ENCODE peak calls at places on chromosomes 1 and 21, in four cellular contexts. T, J, Z and N are unnamed samples. For H3K36me3, the result is how much of the 10 kb centered on the place peaks cover.

GRCh38 chr21:24445517-24445916 is 1161.8 kb downstream of the MRPL39 start:
- DNase-seq in T (no peak), J (no peak), Z (no peak), N (no peak)

GRCh38 chr1:86515597-86515996 is 31.3 kb upstream of the CLCA4 start:
- DNase-seq in T (no peak), J (no peak), Z (no peak), N (no peak)

GRCh38 chr1:151805066-151805820 is at the start of gene LINGO4:
- DNase-seq in T (no peak), J (no peak), Z (no peak), N (no peak)

GRCh38 chr1:29650476-29650875 is 414.2 kb downstream of the PTPRU start:
- DNase-seq in T (no peak), J (peak), Z (no peak), N (no peak)

GRCh38 chr1:225812488-225813249 is 2.7 kb downstream of the EPHX1 start:
- DNase-seq in T (no peak), J (peak), Z (no peak), N (no peak)

GRCh38 chr1:51768971-51769601 is 109.4 kb downstream of the NRDC start:
- DNase-seq in T (no peak), J (no peak), Z (no peak), N (no peak)

GRCh38 chr1:41650176-41650519 is 165.7 kb upstream of the EDN2 start:
- DNase-seq in T (no peak), J (peak), Z (no peak), N (peak)

GRCh38 chr21:43778469-43779335 is 2.6 kb upstream of the CSTB start:
- DNase-seq in T (no peak), J (no peak), Z (no peak), N (no peak)

GRCh38 chr1:177898377-177898648 is 71.5 kb downstream of the SEC16B start:
- DNase-seq in T (no peak), J (no peak), Z (no peak), N (no peak)

GRCh38 chr1:6235302-6235680 is 473 bp downstream of the ICMT start:
- DNase-seq in T (peak), J (no peak), Z (no peak), N (no peak)

GRCh38 chr1:225426395-225427248 is 1.2 kb downstream of the LBR start:
- DNase-seq in T (peak), J (no peak), Z (peak), N (peak)

GRCh38 chr1:242827538-242827937 is 303.0 kb upstream of the PLD5 start:
- DNase-seq in T (no peak), J (no peak), Z (no peak), N (no peak)

GRCh38 chr21:32915099-32915498 is 110.6 kb upstream of the OLIG2 start:
- DNase-seq in T (no peak), J (no peak), Z (no peak), N (no peak)

GRCh38 chr1:1406101-1406820 is 832 bp downstream of the MRPL20 start:
- DNase-seq in T (no peak), J (no peak), Z (peak), N (no peak)

GRCh38 chr1:8409107-8409506 is 91.2 kb downstream of the SLC45A1 start:
- DNase-seq in T (no peak), J (no peak), Z (no peak), N (no peak)
- H3K27ac ChIP-seq in T (peak), J (peak), Z (peak), N (peak)

DNA sequence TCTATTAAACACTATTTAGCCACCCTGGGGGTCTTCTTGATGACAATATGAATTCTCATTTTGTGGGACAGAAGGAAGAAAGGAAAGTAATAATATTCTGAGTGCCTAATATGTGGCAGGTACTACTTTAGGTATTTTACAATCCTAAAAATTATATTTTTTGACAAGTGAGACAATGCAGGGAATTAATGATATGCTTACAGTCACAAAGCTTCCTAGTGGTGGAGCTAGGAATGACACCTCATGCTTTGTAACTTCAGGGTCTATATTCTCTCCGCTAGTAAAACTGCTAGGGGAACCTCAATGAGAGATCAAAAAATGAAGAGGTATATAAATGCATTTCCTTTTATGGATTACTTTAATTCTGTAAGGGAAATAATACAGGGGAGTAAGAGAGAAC is 44.3 kb downstream of the TPR start:
- DNase-seq in T (no peak), J (no peak), Z (no peak), N (no peak)
- TF ChIP-seq CTCF in T (no peak), J (no peak), Z (no peak), N (peak)

GRCh38 chr1:112605633-112606327 is 13.2 kb downstream of the ST7L start:
- DNase-seq in T (no peak), J (no peak), Z (no peak), N (no peak)
- H3K36me3 ChIP-seq in T (under half), J (half or more), Z (under half), N (half or more)

GRCh38 chr1:62006690-62007089 is 188.0 kb upstream of the L1TD1 start:
- DNase-seq in T (no peak), J (no peak), Z (no peak), N (no peak)

GRCh38 chr1:62011007-62011406 is 183.6 kb upstream of the L1TD1 start:
- DNase-seq in T (no peak), J (no peak), Z (no peak), N (no peak)

GRCh38 chr1:62012821-62013220 is 181.8 kb upstream of the L1TD1 start:
- DNase-seq in T (no peak), J (no peak), Z (no peak), N (peak)

GRCh38 chr1:62013264-62013663 is 181.4 kb upstream of the L1TD1 start:
- DNase-seq in T (no peak), J (no peak), Z (no peak), N (no peak)

GRCh38 chr1:62012095-62012494 is 182.6 kb upstream of the L1TD1 start:
- DNase-seq in T (no peak), J (no peak), Z (no peak), N (no peak)
- H3K27ac ChIP-seq in T (no peak), J (no peak), Z (no peak), N (peak)

DNA sequence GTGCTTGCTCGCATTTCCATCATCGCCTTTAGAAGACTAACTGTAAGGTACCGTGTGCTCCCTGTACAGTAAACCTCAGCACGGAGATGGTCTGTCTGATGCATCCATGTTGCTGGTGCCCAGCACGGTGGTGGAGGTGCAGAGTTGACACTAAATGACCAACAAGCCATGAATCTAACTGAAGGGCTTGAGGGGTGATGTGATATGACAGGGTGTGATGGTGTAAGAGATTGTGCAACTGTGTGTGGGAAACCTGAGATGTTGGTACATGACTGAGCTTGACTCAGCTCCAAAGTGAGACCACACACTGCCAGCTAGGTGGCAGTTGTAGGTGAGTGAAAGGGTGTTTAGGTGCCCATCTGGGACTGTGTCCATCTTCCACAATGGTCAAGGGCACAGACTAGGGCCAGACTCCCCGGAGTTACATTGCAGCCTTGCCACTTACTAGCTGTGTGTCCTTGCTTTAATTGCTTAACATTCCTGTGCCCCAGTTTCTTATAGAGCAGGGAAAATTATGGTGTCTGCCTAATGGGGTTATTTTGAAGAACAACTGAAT is 21.4 kb downstream of the SLC2A1 start:
- DNase-seq in T (peak), J (no peak), Z (no peak), N (no peak)
- TF ChIP-seq CTCF in T (no peak), J (no peak), Z (no peak), N (peak)